ENCODE peak calls at places on chromosomes 13 and 19, in eight cellular contexts. O is HCT116, A is tibial artery, B is breast epithelium, R is transverse colon, X is Peyer's patch, S is heart right ventricle, D is ascending aorta. J is an unnamed sample.

GRCh38 chr13:45770886-45771285 is 68.8 kb downstream of the CBY2 start:
- DNase-seq in X (no peak), B (no peak), D (no peak), R (no peak), S (no peak), A (no peak), O (no peak), J (no peak)

GRCh38 chr19:43711751-43712355 is 4.0 kb upstream of the IRGC start:
- DNase-seq in B (no peak), A (no peak), O (no peak), S (no peak), X (no peak), D (no peak), R (peak; percentile 28), J (no peak)

GRCh38 chr13:44919103-44919804 is 70.0 kb downstream of the NUFIP1 start:
- DNase-seq in A (no peak), S (no peak), R (no peak), O (no peak), B (no peak), D (no peak), X (no peak), J (no peak)

GRCh38 chr13:48505597-48506091 is 27.2 kb downstream of the RCBTB2 start:
- DNase-seq in O (no peak), R (peak; percentile 41), B (no peak), S (no peak), D (peak; percentile 80), A (peak; percentile 65), X (peak; percentile 76), J (no peak)

GRCh38 chr13:40787062-40787461 is 2.3 kb upstream of the SLC25A15 start:
- DNase-seq in S (no peak), D (no peak), A (no peak), B (no peak), O (no peak), R (no peak), X (no peak), J (no peak)

GRCh38 chr13:38463047-38463446 is 113.4 kb downstream of the UFM1 start:
- DNase-seq in O (no peak), X (no peak), D (no peak), B (no peak), R (no peak), S (no peak), A (no peak), J (no peak)

GRCh38 chr19:660793-661426 is 2.1 kb downstream of the RNF126 start:
- DNase-seq in S (peak; percentile 17), D (no peak), A (no peak), R (peak; percentile 75), O (no peak), X (peak; percentile 42), B (no peak), J (peak; percentile 77)

GRCh38 chr19:801030-801860 is 4.0 kb downstream of the PTBP1 start:
- DNase-seq in B (no peak), X (no peak), A (peak; percentile 66), O (no peak), S (peak; percentile 84), R (peak; percentile 60), D (peak; percentile 82), J (no peak)

GRCh38 chr19:575527-576506 is 3.4 kb downstream of the BSG start:
- DNase-seq in R (no peak), A (no peak), O (no peak), D (no peak), X (no peak), B (no peak), S (peak; percentile 77), J (no peak)

GRCh38 chr13:46341112-46341711 is 45.8 kb downstream of the RUBCNL start:
- DNase-seq in B (no peak), S (no peak), R (no peak), D (no peak), O (no peak), X (no peak), A (no peak), J (no peak)

GRCh38 chr19:12166596-12166995 is 3.7 kb downstream of the ZNF136 start:
- DNase-seq in R (no peak), O (no peak), A (no peak), X (no peak), D (no peak), S (no peak), B (no peak), J (no peak)

DNA sequence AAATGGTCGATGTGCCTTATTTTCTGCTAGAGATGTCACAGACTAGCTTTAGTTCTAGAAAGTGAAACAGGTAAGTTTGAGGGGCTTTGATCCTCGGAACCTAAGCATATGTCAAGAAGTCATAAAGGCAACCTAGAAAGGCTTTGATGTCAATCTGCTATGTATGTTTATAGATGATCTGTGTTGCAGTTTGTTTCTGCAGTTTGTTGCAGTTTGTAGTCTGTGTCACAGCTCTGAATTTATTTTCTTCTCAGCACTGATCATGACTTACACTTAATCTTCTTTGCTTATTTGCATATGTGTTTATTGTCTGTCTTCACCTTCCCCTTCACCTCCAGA is 5.9 kb downstream of the LSM14A start:
- DNase-seq in A (no peak), R (no peak), X (no peak), D (no peak), O (no peak), B (no peak), S (no peak), J (no peak)
- H3K4me1 ChIP-seq in A (peaks cover 66% of the 10 kb centered on the region), R (peaks cover 77% of the 10 kb centered on the region), X (peaks cover 3% of the 10 kb centered on the region), D (peaks cover 71% of the 10 kb centered on the region), O (peaks cover 5% of the 10 kb centered on the region), B (no peaks in the 10 kb centered on the region), S (peaks cover 78% of the 10 kb centered on the region), J (peaks cover 34% of the 10 kb centered on the region)

GRCh38 chr19:38224014-38224862 is at the start of gene DPF1:
- DNase-seq in A (no peak), R (peak; percentile 24), D (no peak), S (peak; percentile 50), O (peak; percentile 54), X (peak; percentile 25), B (no peak), J (peak; percentile 97)
- TF ChIP-seq CTCF in A (no peak), R (no peak), D (no peak), S (no peak), O (peak; percentile 53), X (no peak), B (no peak), J (peak; percentile 37)

DNA sequence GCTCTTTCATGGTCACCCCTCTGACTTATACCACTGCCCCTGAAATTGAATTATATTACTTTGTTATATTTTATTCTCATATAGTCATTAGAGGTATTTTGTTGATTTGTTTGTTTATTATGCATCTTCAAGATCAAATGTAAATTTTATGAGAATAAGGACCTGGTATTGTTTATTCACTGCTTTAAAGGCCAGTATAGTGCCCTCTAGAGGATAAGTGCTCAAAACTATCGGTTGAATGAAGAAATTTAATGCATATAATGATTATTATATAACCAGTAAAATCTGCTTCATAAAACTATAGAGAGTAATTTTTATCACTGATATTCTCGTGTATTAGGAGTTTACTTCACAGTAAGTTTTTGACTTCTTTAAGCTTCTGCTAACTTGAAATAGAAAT is 1401.9 kb downstream of the SLITRK1 start:
- DNase-seq in B (no peak), X (no peak), O (no peak), R (no peak), A (no peak), S (no peak), D (no peak), J (no peak)
- H3K4me3 ChIP-seq in B (no peak overlapping the region), X (no peak overlapping the region), O (no peak overlapping the region), R (no peak overlapping the region), A (no peak overlapping the region), S (no peak overlapping the region), D (no peak overlapping the region), J (no peak overlapping the region)

GRCh38 chr19:45577111-45577905 is 7.3 kb downstream of the OPA3 start:
- DNase-seq in R (peak; percentile 60), B (peak; percentile 40), X (no peak), A (no peak), O (no peak), S (peak; percentile 38), D (no peak), J (peak; percentile 79)
- H3K4me1 ChIP-seq in R (peaks cover 23% of the 10 kb centered on the region), B (no peaks in the 10 kb centered on the region), X (no peaks in the 10 kb centered on the region), A (no peaks in the 10 kb centered on the region), O (peaks cover 5% of the 10 kb centered on the region), S (peaks cover 24% of the 10 kb centered on the region), D (no peaks in the 10 kb centered on the region), J (peaks cover 30% of the 10 kb centered on the region)

GRCh38 chr19:15074371-15074770 is 7.6 kb upstream of the OR1I1 start:
- DNase-seq in D (no peak), R (no peak), O (no peak), B (no peak), A (no peak), S (no peak), X (no peak), J (no peak)

GRCh38 chr19:15075801-15076200 is 6.2 kb upstream of the OR1I1 start:
- DNase-seq in S (no peak), B (no peak), X (no peak), A (no peak), O (no peak), R (no peak), D (no peak), J (no peak)

DNA sequence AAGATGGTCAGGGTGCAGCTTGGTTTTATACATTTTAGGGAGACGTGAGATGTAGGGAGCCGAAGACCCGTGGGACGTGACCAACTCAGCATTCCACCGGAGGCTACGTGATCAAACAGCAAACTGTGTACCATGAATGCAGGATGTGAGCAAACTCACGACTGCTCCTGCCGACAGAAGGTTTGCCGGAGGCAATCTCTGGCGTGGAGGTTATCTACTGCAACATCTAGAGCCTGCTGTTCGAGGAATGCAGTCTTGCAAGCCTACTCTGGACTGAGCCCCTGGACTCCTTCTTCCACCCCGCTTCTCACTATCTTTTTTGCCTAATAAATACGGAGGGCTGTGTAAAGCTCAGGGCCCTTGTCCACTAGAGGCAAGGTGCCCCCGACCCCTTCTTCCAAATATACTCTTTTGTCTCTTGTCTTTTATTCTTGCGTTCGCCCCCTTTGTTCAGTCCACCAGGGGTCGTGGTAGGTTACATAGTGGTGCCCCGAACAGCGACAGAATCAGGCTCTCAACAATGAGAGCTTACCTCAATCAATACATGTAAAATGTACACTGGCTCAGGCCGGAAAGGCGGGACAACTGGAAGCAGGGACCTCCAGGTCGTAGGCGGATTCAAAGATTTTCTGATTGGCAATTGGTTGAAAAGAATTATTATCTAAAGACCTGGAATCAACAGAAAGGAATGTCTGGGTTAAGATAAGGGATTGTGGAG is 8.9 kb upstream of the OR1I1 start:
- DNase-seq in S (no peak), O (no peak), R (no peak), A (no peak), B (peak; percentile 26), D (no peak), X (no peak), J (peak; percentile 91)
- TF ChIP-seq CTCF in S (no peak), O (peak; percentile 18), R (no peak), A (no peak), B (no peak), D (no peak), X (no peak), J (peak; percentile 34)